ENCODE peak calls at places on chromosomes 6 and 20, in five cellular contexts. R, S, D, W and A are unnamed samples.

GRCh38 chr6:5674141-5674540 is 332.6 kb downstream of the NRN1 start:
- DNase-seq in R (no peak), S (no peak), D (no peak), W (no peak), A (no peak)

GRCh38 chr6:145836767-145837166 is 22.2 kb upstream of the FBXO30 start:
- DNase-seq in S (no peak), R (no peak), W (no peak), D (no peak), A (no peak)

GRCh38 chr6:161829186-161829794 is 555.4 kb upstream of the AGPAT4 start:
- DNase-seq in D (no peak), S (no peak), R (no peak), W (no peak), A (no peak)

GRCh38 chr20:1567392-1568165 is 10.1 kb upstream of the SIRPD start:
- DNase-seq in D (peak), S (no peak), R (no peak), W (no peak), A (no peak)

GRCh38 chr6:75602164-75602896 is 650 bp downstream of the SENP6 start:
- DNase-seq in S (peak), R (no peak), D (peak), W (peak), A (peak)

GRCh38 chr6:25232478-25232877 is 46.7 kb upstream of the CARMIL1 start:
- DNase-seq in R (no peak), W (no peak), D (no peak), S (no peak), A (no peak)

GRCh38 chr6:162962093-162962492 is 234.3 kb downstream of the PACRG start:
- DNase-seq in R (no peak), W (no peak), D (no peak), S (no peak), A (no peak)

GRCh38 chr6:15026832-15027231 is 219.0 kb upstream of the JARID2 start:
- DNase-seq in W (no peak), R (peak), S (no peak), D (no peak), A (no peak)

GRCh38 chr6:35601331-35602132 is 87.2 kb downstream of the FKBP5 start:
- DNase-seq in R (peak), D (peak), S (peak), W (no peak), A (no peak)

GRCh38 chr20:17960927-17961599 is 7.5 kb downstream of the SNX5 start:
- DNase-seq in W (no peak), D (no peak), S (no peak), R (peak), A (peak)

GRCh38 chr20:41023549-41023948 is 5.1 kb upstream of the TOP1 start:
- DNase-seq in D (no peak), W (no peak), R (no peak), S (no peak), A (no peak)

GRCh38 chr6:121817141-121817540 is 381.7 kb downstream of the GJA1 start:
- DNase-seq in R (no peak), D (no peak), S (no peak), W (no peak), A (peak)

GRCh38 chr20:62165762-62166399 is 16.9 kb upstream of the MTG2 start:
- DNase-seq in S (no peak), W (peak), R (no peak), D (no peak), A (no peak)

GRCh38 chr6:674956-675355 is 18.0 kb downstream of the EXOC2 start:
- DNase-seq in D (no peak), R (no peak), S (no peak), W (no peak), A (no peak)

GRCh38 chr20:11056414-11056813 is 382.6 kb upstream of the JAG1 start:
- DNase-seq in S (no peak), W (no peak), R (no peak), D (no peak), A (no peak)

GRCh38 chr6:4656106-4656505 is 120.1 kb upstream of the CDYL start:
- DNase-seq in S (no peak), W (no peak), D (no peak), R (no peak), A (no peak)

GRCh38 chr6:12818324-12818723 is 101.8 kb downstream of the PHACTR1 start:
- DNase-seq in S (no peak), W (no peak), D (no peak), R (no peak), A (peak)

GRCh38 chr20:48051810-48052491 is 266.7 kb upstream of the SULF2 start:
- DNase-seq in S (no peak), R (no peak), W (no peak), D (peak), A (no peak)

GRCh38 chr6:41894366-41895299 is 542 bp downstream of the USP49 start:
- DNase-seq in D (peak), S (no peak), R (no peak), W (no peak), A (peak)

GRCh38 chr20:20835897-20836296 is 123.5 kb upstream of the RALGAPA2 start:
- DNase-seq in W (no peak), S (no peak), R (no peak), D (no peak), A (peak)

GRCh38 chr20:32474967-32475819 is 109.9 kb downstream of the NOL4L start:
- DNase-seq in S (no peak), R (peak), D (peak), W (peak), A (no peak)